ENCODE peak calls at places on chromosomes 7 and 10, in eight cellular contexts. T, Z, B, Q, C, Y, A and L are unnamed samples.

GRCh38 chr7:926061-927030 is 28.1 kb downstream of the ADAP1 start:
- DNase-seq in Y (peak), Z (no peak), Q (peak), B (no peak), C (peak), T (no peak), A (no peak), L (peak)

GRCh38 chr7:131103997-131104396 is 223.7 kb upstream of the MKLN1 start:
- DNase-seq in Q (no peak), B (no peak), C (no peak), Z (peak), T (no peak), A (no peak), Y (no peak), L (no peak)

GRCh38 chr7:11317766-11318165 is 344.1 kb downstream of the PHF14 start:
- DNase-seq in B (peak), A (no peak), Y (no peak), C (no peak), T (no peak), Z (no peak), Q (no peak), L (no peak)

GRCh38 chr10:96344178-96344577 is 14.6 kb downstream of the OPALIN start:
- DNase-seq in T (no peak), Q (no peak), Y (no peak), B (no peak), A (no peak), C (no peak), Z (no peak), L (no peak)

GRCh38 chr7:136138991-136139390 is 161.8 kb upstream of the MTPN start:
- DNase-seq in Z (no peak), B (no peak), T (no peak), Y (no peak), Q (no peak), C (no peak), A (no peak), L (no peak)

GRCh38 chr10:89706011-89706410 is 4.6 kb downstream of the KIF20B start:
- DNase-seq in Q (no peak), Z (peak), Y (no peak), T (no peak), B (no peak), A (no peak), C (no peak), L (no peak)

GRCh38 chr7:130906575-130906974 is 172.6 kb upstream of the KLF14 start:
- DNase-seq in Q (no peak), B (no peak), T (no peak), Y (no peak), A (no peak), Z (peak), C (no peak), L (no peak)

GRCh38 chr7:91080351-91080750 is 183.9 kb upstream of the FZD1 start:
- DNase-seq in Y (no peak), C (no peak), Q (no peak), Z (no peak), T (no peak), A (no peak), B (no peak), L (no peak)

GRCh38 chr10:132200344-132201110 is 13.8 kb downstream of the DPYSL4 start:
- DNase-seq in B (no peak), C (no peak), T (no peak), A (no peak), Q (no peak), Y (no peak), Z (no peak), L (no peak)

GRCh38 chr10:114917927-114918672 is 19.9 kb upstream of the TRUB1 start:
- DNase-seq in C (no peak), Q (no peak), B (no peak), T (no peak), A (no peak), Y (no peak), Z (peak), L (no peak)

GRCh38 chr10:76150139-76150885 is 718.9 kb downstream of the LRMDA start:
- DNase-seq in A (no peak), T (peak), Q (peak), B (no peak), C (no peak), Y (no peak), Z (peak), L (no peak)

GRCh38 chr10:10796061-10796773 is 221.5 kb upstream of the CELF2 start:
- DNase-seq in Y (no peak), C (no peak), Z (peak), Q (no peak), B (no peak), A (no peak), T (no peak), L (no peak)

GRCh38 chr7:138208864-138209263 is 132.6 kb downstream of the AKR1D1 start:
- DNase-seq in Z (no peak), Y (no peak), B (no peak), Q (no peak), T (peak), C (no peak), A (no peak), L (no peak)

GRCh38 chr7:125423444-125424155 is 494.0 kb upstream of the POT1 start:
- DNase-seq in B (no peak), C (no peak), Z (no peak), Q (no peak), T (no peak), Y (no peak), A (no peak), L (no peak)

GRCh38 chr10:124646483-124647352 is 97.5 kb downstream of the FAM53B start:
- DNase-seq in T (peak), A (no peak), Y (peak), C (no peak), B (no peak), Q (peak), Z (peak), L (no peak)

GRCh38 chr7:45430397-45430796 is 143.8 kb upstream of the ADCY1 start:
- DNase-seq in Q (no peak), Y (no peak), C (no peak), Z (no peak), A (no peak), T (no peak), B (no peak), L (no peak)

GRCh38 chr10:88525371-88526079 is 57.6 kb downstream of the RNLS start:
- DNase-seq in Y (no peak), Z (peak), Q (peak), B (no peak), T (peak), C (no peak), A (no peak), L (no peak)

GRCh38 chr10:65684896-65685295 is 1240.9 kb upstream of the LRRTM3 start:
- DNase-seq in A (no peak), C (no peak), Y (no peak), Z (no peak), T (no peak), Q (no peak), B (no peak), L (no peak)

GRCh38 chr7:15643000-15643705 is 43.3 kb downstream of the MEOX2 start:
- DNase-seq in Y (no peak), A (no peak), B (no peak), T (no peak), Z (no peak), C (no peak), Q (no peak), L (no peak)

GRCh38 chr7:882336-883028 is 6.1 kb downstream of the GET4 start:
- DNase-seq in A (no peak), C (peak), B (no peak), Z (no peak), Y (peak), Q (no peak), T (peak), L (no peak)

DNA sequence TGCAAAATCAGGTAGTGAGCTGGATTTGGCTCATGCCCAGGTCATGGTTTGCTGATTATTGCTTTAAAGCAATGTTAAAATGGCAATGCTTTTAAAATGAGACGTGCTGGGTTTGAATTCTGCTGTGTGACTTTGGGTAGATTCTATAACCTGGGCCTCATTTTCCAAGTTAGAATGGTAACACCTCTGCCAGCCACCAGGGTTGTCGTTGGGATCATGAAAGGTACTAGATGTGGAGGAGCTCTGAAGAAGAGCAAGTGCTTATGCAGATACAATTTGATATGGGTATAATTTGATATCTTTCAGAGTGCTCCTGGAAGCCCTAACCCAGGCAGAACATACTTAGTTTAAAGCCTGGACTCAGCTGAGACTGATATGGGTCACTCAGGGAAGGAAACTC is 60.0 kb downstream of the EVX1 start:
- DNase-seq in Y (no peak), Q (no peak), Z (no peak), T (no peak), B (no peak), C (no peak), A (no peak), L (no peak)
- TF ChIP-seq CTCF in Y (no peak), Q (no peak), Z (no peak), T (no peak), B (no peak), C (no peak), A (no peak), L (no peak)

GRCh38 chr10:6647811-6648526 is 67.9 kb upstream of the PRKCQ start:
- DNase-seq in B (peak), Z (no peak), T (peak), Y (no peak), Q (peak), A (peak), C (no peak), L (peak)
- TF ChIP-seq CTCF in B (peak), Z (peak), T (peak), Y (peak), Q (no peak), A (peak), C (peak), L (peak)

DNA sequence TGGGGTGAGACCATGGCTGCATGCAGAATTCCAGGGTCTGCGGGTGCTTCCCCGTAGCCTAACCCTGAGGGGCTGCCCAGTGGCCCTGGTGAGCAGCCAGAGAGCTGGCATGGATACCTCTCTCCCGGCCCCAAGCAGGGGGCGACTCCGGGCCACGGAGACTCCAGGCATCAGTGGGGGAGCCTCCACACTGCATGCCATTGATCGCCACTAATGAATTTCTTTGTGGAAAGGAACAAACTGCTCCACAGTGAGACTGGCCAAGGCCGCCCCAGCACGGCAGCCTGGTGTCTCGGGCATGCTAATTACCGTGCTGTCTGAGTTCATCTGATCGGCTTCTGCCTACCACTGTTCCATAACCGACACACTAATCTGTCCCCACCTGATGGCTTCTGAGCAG is 184.4 kb downstream of the GRID1 start:
- DNase-seq in B (no peak), Q (no peak), C (no peak), Z (no peak), Y (no peak), T (no peak), A (no peak), L (peak)
- TF ChIP-seq CTCF in B (no peak), Q (no peak), C (no peak), Z (no peak), Y (no peak), T (no peak), A (no peak), L (no peak)

GRCh38 chr10:117449636-117450035 is 74.4 kb upstream of the PDZD8 start:
- DNase-seq in C (no peak), Y (no peak), Z (no peak), T (no peak), B (no peak), A (no peak), Q (peak), L (no peak)
- TF ChIP-seq CTCF in C (peak), Y (no peak), Z (peak), T (no peak), B (peak), A (no peak), Q (no peak), L (no peak)